ENCODE peak calls at places on chromosome 22, in seven cellular contexts. S is prostate gland, R is tibial nerve, U is body of pancreas, G is ovary, B is NB4, D is heart left ventricle. L is an unnamed sample.

GRCh38 chr22:23113067-23113846 is 28.5 kb downstream of the RSPH14 start:
- DNase-seq in S (no peak), R (no peak), U (peak), G (peak), B (peak), D (no peak), L (no peak)

GRCh38 chr22:29994027-29994715 is 86.1 kb upstream of the HORMAD2 start:
- DNase-seq in S (no peak), R (no peak), U (no peak), G (no peak), B (peak), D (no peak), L (no peak)

GRCh38 chr22:26592368-26593015 is 2.6 kb upstream of the TPST2 start:
- DNase-seq in S (no peak), R (no peak), U (no peak), G (no peak), B (peak), D (no peak), L (no peak)

GRCh38 chr22:49239264-49240015 is 588.2 kb downstream of the BRD1 start:
- DNase-seq in S (no peak), R (no peak), U (no peak), G (peak), B (no peak), D (no peak), L (peak)

GRCh38 chr22:23067023-23067650 is 3.2 kb upstream of the GNAZ start:
- DNase-seq in S (no peak), R (peak), U (no peak), G (peak), B (no peak), D (peak), L (no peak)

GRCh38 chr22:30079952-30080533 is at the start of gene HORMAD2:
- DNase-seq in S (no peak), R (no peak), U (no peak), G (no peak), B (no peak), D (no peak), L (no peak)

GRCh38 chr22:20113551-20114310 is 2.2 kb upstream of the RANBP1 start:
- DNase-seq in S (no peak), R (no peak), U (peak), G (no peak), B (no peak), D (no peak), L (no peak)

GRCh38 chr22:31926969-31927368 is 17.4 kb upstream of the YWHAH start:
- DNase-seq in S (no peak), R (no peak), U (no peak), G (no peak), B (no peak), D (no peak), L (no peak)

GRCh38 chr22:49193901-49194465 is 633.7 kb downstream of the BRD1 start:
- DNase-seq in S (no peak), R (no peak), U (no peak), G (no peak), B (no peak), D (no peak), L (no peak)

GRCh38 chr22:47804281-47804680 is 1041.8 kb downstream of the TBC1D22A start:
- DNase-seq in S (no peak), R (no peak), U (no peak), G (no peak), B (no peak), D (no peak), L (no peak)

GRCh38 chr22:26648011-26648497 is 9.3 kb upstream of the MIAT start:
- DNase-seq in S (no peak), R (no peak), U (no peak), G (no peak), B (no peak), D (no peak), L (no peak)

GRCh38 chr22:40603088-40603605 is 33.4 kb downstream of the MRTFA start:
- DNase-seq in S (no peak), R (no peak), U (peak), G (no peak), B (no peak), D (no peak), L (no peak)

GRCh38 chr22:50672471-50673230 is at the start of gene SHANK3:
- DNase-seq in S (no peak), R (no peak), U (peak), G (no peak), B (no peak), D (peak), L (no peak)
- TF ChIP-seq POLR2A in S (no peak), R (no peak), U (peak), G (no peak), B (no peak), D (no peak), L (no peak)

GRCh38 chr22:43862074-43862881 is at the start of gene SULT4A1:
- DNase-seq in S (no peak), R (no peak), U (peak), G (peak), B (no peak), D (no peak), L (no peak)
- H3K4me3 ChIP-seq in S (no peak), R (no peak), U (no peak), G (no peak), B (no peak), D (no peak), L (no peak)

GRCh38 chr22:45413368-45414211 is at the start of the genes RIBC2 and SMC1B:
- DNase-seq in S (peak), R (peak), U (peak), G (peak), B (peak), D (peak), L (peak)
- TF ChIP-seq POLR2A in S (no peak), R (no peak), U (peak), G (peak), B (no peak), D (no peak), L (no peak)

DNA sequence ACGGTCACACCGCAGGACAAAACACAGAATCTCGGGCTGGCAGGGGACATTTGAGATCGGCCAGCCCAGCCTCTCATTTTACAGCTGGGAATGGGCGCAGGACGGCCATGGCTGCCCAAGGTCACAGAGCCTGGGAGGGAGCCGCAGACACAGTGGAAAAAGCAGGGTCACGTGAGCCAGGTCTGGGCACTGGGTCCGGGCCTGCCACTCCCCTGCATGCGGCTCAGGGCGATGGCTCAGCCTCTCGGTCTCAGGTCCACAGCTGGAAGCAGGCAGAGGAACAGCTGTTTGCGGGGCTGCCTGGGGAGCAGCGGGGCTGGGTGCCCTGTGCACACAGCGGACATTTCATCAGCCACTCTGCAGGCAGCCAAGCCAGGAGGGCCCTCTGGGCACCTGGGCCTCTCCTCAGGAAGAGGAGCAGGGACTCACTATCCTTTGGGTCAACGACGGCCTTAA is 10.4 kb upstream of the PPARA start:
- DNase-seq in S (no peak), R (no peak), U (peak), G (peak), B (no peak), D (peak), L (peak)
- H3K4me3 ChIP-seq in S (no peak), R (no peak), U (no peak), G (no peak), B (no peak), D (no peak), L (no peak)

GRCh38 chr22:37559521-37559900 is 769 bp upstream of the CDC42EP1 start:
- DNase-seq in S (no peak), R (no peak), U (no peak), G (peak), B (no peak), D (no peak), L (no peak)

GRCh38 chr22:37561209-37562048 is 1.1 kb downstream of the CDC42EP1 start:
- DNase-seq in S (peak), R (peak), U (peak), G (peak), B (peak), D (peak), L (peak)

GRCh38 chr22:37560682-37561208 is 465 bp downstream of the CDC42EP1 start:
- DNase-seq in S (no peak), R (no peak), U (peak), G (peak), B (no peak), D (peak), L (peak)

GRCh38 chr22:37558815-37559214 is 1.5 kb upstream of the CDC42EP1 start:
- DNase-seq in S (no peak), R (no peak), U (no peak), G (peak), B (no peak), D (no peak), L (no peak)

DNA sequence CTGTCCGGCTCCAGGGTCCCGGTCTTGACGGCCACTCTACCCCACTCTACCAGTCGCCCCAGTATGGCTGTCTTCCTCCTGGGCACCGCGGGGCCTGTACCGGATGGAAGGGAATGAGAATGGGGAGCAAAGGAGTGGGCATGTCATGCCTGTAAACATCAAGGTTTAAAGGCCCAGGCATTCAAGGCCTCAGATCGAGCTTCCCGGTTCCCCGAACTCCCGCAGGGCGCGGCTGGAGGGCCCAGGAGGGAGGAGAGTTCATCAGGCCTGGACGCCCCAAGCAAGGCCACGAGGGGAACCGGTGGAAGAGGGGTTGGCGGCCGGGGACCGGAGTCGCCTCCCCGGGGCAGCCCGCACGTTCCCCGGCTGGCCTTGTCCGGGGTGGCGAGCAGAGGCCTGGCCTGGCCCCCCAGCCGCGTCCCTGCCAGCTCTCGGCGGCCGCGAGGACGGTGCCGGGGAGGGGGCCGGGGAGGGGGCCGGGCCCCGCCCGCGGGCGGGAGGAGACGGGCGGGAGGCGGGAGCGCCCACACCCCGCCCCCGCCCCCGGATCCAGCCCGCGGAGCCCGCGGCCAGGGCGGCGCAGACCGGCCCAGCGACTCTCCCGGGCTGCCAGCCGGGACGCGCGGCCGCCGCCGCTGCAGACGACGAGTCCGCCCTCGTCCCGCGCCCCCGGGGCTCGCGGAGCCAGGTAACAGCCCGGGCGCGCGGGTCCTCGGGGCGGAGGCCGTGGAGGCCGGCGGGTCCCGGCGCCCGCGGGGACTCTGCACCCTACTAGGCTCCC is at the start of gene CDC42EP1:
- DNase-seq in S (peak), R (no peak), U (peak), G (peak), B (no peak), D (peak), L (peak)
- TF ChIP-seq POLR2A in S (no peak), R (peak), U (peak), G (peak), B (no peak), D (no peak), L (no peak)

DNA sequence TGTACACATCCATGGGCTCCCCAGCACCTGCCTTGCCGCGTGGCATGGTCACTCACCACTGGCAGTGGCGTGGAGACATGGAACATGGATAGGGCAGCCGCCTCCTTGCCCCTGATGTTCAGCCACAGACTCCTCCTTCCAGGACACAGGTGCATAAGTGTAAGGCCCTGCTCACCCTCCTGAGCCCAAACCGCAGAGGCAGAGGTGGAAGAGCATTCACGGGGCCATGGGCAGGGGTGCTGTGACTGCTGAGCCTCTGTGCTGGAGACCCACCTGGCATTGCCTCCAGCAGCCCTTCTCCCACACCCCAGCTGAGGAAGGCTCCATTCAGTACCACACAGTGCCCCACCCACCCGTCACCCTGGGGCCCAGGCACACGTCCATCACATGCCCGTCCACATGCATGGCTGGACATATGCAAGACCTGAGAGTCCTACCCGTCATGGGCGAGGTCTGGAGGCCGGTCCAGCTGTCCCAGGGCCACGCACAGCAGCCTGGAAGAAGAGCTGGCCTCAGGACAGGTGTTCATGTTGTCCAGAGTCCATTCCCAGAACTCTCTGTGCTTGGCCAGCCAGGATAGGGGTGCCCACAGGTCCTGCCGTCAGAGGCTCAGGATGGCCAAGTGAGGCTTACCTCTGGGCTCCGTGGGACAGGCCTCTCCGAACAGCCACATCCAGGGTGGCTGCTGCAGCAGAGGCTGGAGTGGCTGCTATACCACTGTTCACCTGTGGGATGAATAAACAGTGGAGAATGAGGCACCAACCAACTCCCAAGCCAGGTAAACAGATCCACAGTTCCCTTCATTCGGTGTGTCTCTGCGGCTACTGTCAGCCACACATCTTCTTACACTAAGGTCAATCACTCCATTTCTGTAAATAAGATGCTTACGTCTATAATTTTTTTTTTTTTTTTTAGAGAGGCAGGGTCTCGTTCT is 1.7 kb upstream of the TUBGCP6 start:
- DNase-seq in S (no peak), R (no peak), U (no peak), G (peak), B (no peak), D (no peak), L (no peak)
- H3K4me3 ChIP-seq in S (no peak), R (no peak), U (no peak), G (no peak), B (no peak), D (no peak), L (no peak)

GRCh38 chr22:38802671-38803121 is 8.8 kb upstream of the DNAL4 start:
- DNase-seq in S (peak), R (peak), U (peak), G (peak), B (no peak), D (peak), L (peak)
- TF ChIP-seq POLR2A in S (no peak), R (no peak), U (no peak), G (no peak), B (no peak), D (no peak), L (no peak)

GRCh38 chr22:50266994-50267393 is 3.2 kb downstream of the MAPK11 start:
- DNase-seq in S (no peak), R (no peak), U (no peak), G (no peak), B (no peak), D (no peak), L (no peak)

GRCh38 chr22:50269573-50270301 is 443 bp downstream of the MAPK11 start:
- DNase-seq in S (peak), R (no peak), U (peak), G (peak), B (peak), D (peak), L (no peak)

GRCh38 chr22:50268655-50269113 is 1.5 kb downstream of the MAPK11 start:
- DNase-seq in S (peak), R (no peak), U (peak), G (peak), B (peak), D (no peak), L (no peak)

GRCh38 chr22:50270302-50271010 is at the start of gene MAPK11:
- DNase-seq in S (peak), R (peak), U (peak), G (peak), B (peak), D (peak), L (peak)

GRCh38 chr22:50267591-50268390 is 2.4 kb downstream of the MAPK11 start:
- DNase-seq in S (peak), R (peak), U (peak), G (peak), B (no peak), D (peak), L (peak)
- H3K4me3 ChIP-seq in S (peak), R (peak), U (no peak), G (peak), B (no peak), D (peak), L (no peak)